ENCODE peak calls at places on chromosomes 13 and 19, in eight cellular contexts. One of them, this sample, is unnamed.

GRCh38 chr13:53250272-53250875 is 221.8 kb downstream of the OLFM4 start:
- DNase-seq in progenitor cell of endocrine pancreas: peak; percentile 12
- DNase-seq in HS-5: peak; percentile 15
- DNase-seq in ELR: peak; percentile 78
- DNase-seq in NCI-H1105: peak; percentile 52
- DNase-seq in CD4-positive, CD25-positive, alpha-beta regulatory T cell: no peak
- DNase-seq in CD8-positive, alpha-beta memory T cell: no peak
- DNase-seq in effector CD4-positive, alpha-beta T cell: no peak
- DNase-seq in this sample: peak; percentile 78

GRCh38 chr19:4130635-4131438 is 6.9 kb upstream of the MAP2K2 start:
- DNase-seq in ELR: peak; percentile 76
- DNase-seq in effector CD4-positive, alpha-beta T cell: no peak
- DNase-seq in CD8-positive, alpha-beta memory T cell: no peak
- DNase-seq in NCI-H1105: no peak
- DNase-seq in CD4-positive, CD25-positive, alpha-beta regulatory T cell: no peak
- DNase-seq in progenitor cell of endocrine pancreas: no peak
- DNase-seq in HS-5: peak; percentile 71
- DNase-seq in this sample: peak; percentile 85

GRCh38 chr13:33490461-33491327 is 205.1 kb upstream of the STARD13 start:
- DNase-seq in ELR: no peak
- DNase-seq in CD4-positive, CD25-positive, alpha-beta regulatory T cell: no peak
- DNase-seq in progenitor cell of endocrine pancreas: no peak
- DNase-seq in HS-5: no peak
- DNase-seq in CD8-positive, alpha-beta memory T cell: no peak
- DNase-seq in effector CD4-positive, alpha-beta T cell: no peak
- DNase-seq in NCI-H1105: no peak
- DNase-seq in this sample: no peak

GRCh38 chr19:51691122-51692064 is 1.7 kb upstream of the SPACA6 start:
- DNase-seq in CD8-positive, alpha-beta memory T cell: no peak
- DNase-seq in effector CD4-positive, alpha-beta T cell: no peak
- DNase-seq in progenitor cell of endocrine pancreas: no peak
- DNase-seq in ELR: peak; percentile 35
- DNase-seq in HS-5: no peak
- DNase-seq in CD4-positive, CD25-positive, alpha-beta regulatory T cell: no peak
- DNase-seq in NCI-H1105: no peak
- DNase-seq in this sample: peak; percentile 75

GRCh38 chr13:52787212-52787611 is 47.6 kb upstream of the CNMD start:
- DNase-seq in effector CD4-positive, alpha-beta T cell: no peak
- DNase-seq in ELR: no peak
- DNase-seq in progenitor cell of endocrine pancreas: no peak
- DNase-seq in CD4-positive, CD25-positive, alpha-beta regulatory T cell: no peak
- DNase-seq in HS-5: no peak
- DNase-seq in CD8-positive, alpha-beta memory T cell: no peak
- DNase-seq in NCI-H1105: no peak
- DNase-seq in this sample: no peak

GRCh38 chr13:38542601-38543000 is 144.3 kb upstream of the FREM2 start:
- DNase-seq in progenitor cell of endocrine pancreas: no peak
- DNase-seq in CD8-positive, alpha-beta memory T cell: no peak
- DNase-seq in effector CD4-positive, alpha-beta T cell: no peak
- DNase-seq in CD4-positive, CD25-positive, alpha-beta regulatory T cell: no peak
- DNase-seq in NCI-H1105: no peak
- DNase-seq in ELR: peak; percentile 2
- DNase-seq in HS-5: peak; percentile 26
- DNase-seq in this sample: peak; percentile 33

GRCh38 chr19:12237143-12237839 is 57.4 kb downstream of the ZNF44 start:
- DNase-seq in CD4-positive, CD25-positive, alpha-beta regulatory T cell: no peak
- DNase-seq in NCI-H1105: no peak
- DNase-seq in HS-5: no peak
- DNase-seq in progenitor cell of endocrine pancreas: no peak
- DNase-seq in effector CD4-positive, alpha-beta T cell: no peak
- DNase-seq in CD8-positive, alpha-beta memory T cell: no peak
- DNase-seq in ELR: no peak
- DNase-seq in this sample: no peak

GRCh38 chr19:34041922-34042521 is 130.3 kb upstream of the LSM14A start:
- DNase-seq in ELR: peak; percentile 67
- DNase-seq in HS-5: no peak
- DNase-seq in CD8-positive, alpha-beta memory T cell: peak; percentile 49
- DNase-seq in NCI-H1105: no peak
- DNase-seq in CD4-positive, CD25-positive, alpha-beta regulatory T cell: peak; percentile 28
- DNase-seq in progenitor cell of endocrine pancreas: peak; percentile 56
- DNase-seq in effector CD4-positive, alpha-beta T cell: peak; percentile 48
- DNase-seq in this sample: peak; percentile 37

GRCh38 chr13:39244561-39245230 is 206.4 kb downstream of the NHLRC3 start:
- DNase-seq in CD4-positive, CD25-positive, alpha-beta regulatory T cell: no peak
- DNase-seq in CD8-positive, alpha-beta memory T cell: no peak
- DNase-seq in progenitor cell of endocrine pancreas: no peak
- DNase-seq in effector CD4-positive, alpha-beta T cell: no peak
- DNase-seq in HS-5: no peak
- DNase-seq in ELR: no peak
- DNase-seq in NCI-H1105: no peak
- DNase-seq in this sample: no peak

GRCh38 chr13:99969934-99970760 is 1.4 kb downstream of the ZIC5 start:
- DNase-seq in CD8-positive, alpha-beta memory T cell: no peak
- DNase-seq in effector CD4-positive, alpha-beta T cell: no peak
- DNase-seq in NCI-H1105: no peak
- DNase-seq in ELR: peak; percentile 24
- DNase-seq in progenitor cell of endocrine pancreas: no peak
- DNase-seq in HS-5: no peak
- DNase-seq in CD4-positive, CD25-positive, alpha-beta regulatory T cell: no peak
- DNase-seq in this sample: peak; percentile 30

GRCh38 chr19:5075603-5076002 is 106.7 kb downstream of the KDM4B start:
- DNase-seq in NCI-H1105: no peak
- DNase-seq in ELR: no peak
- DNase-seq in CD4-positive, CD25-positive, alpha-beta regulatory T cell: no peak
- DNase-seq in effector CD4-positive, alpha-beta T cell: no peak
- DNase-seq in CD8-positive, alpha-beta memory T cell: no peak
- DNase-seq in progenitor cell of endocrine pancreas: no peak
- DNase-seq in HS-5: no peak
- DNase-seq in this sample: no peak

GRCh38 chr19:2609389-2610116 is 92.9 kb downstream of the GNG7 start:
- DNase-seq in CD8-positive, alpha-beta memory T cell: no peak
- DNase-seq in HS-5: no peak
- DNase-seq in progenitor cell of endocrine pancreas: no peak
- DNase-seq in NCI-H1105: no peak
- DNase-seq in CD4-positive, CD25-positive, alpha-beta regulatory T cell: no peak
- DNase-seq in ELR: no peak
- DNase-seq in effector CD4-positive, alpha-beta T cell: no peak
- DNase-seq in this sample: no peak

GRCh38 chr13:48908381-48909087 is 67.2 kb upstream of the FNDC3A start:
- DNase-seq in progenitor cell of endocrine pancreas: no peak
- DNase-seq in ELR: peak; percentile 34
- DNase-seq in HS-5: no peak
- DNase-seq in CD8-positive, alpha-beta memory T cell: no peak
- DNase-seq in CD4-positive, CD25-positive, alpha-beta regulatory T cell: no peak
- DNase-seq in NCI-H1105: no peak
- DNase-seq in effector CD4-positive, alpha-beta T cell: no peak
- DNase-seq in this sample: peak; percentile 61

GRCh38 chr13:29429496-29429895 is 166.0 kb downstream of the SLC7A1 start:
- DNase-seq in CD8-positive, alpha-beta memory T cell: no peak
- DNase-seq in CD4-positive, CD25-positive, alpha-beta regulatory T cell: no peak
- DNase-seq in HS-5: no peak
- DNase-seq in progenitor cell of endocrine pancreas: no peak
- DNase-seq in ELR: no peak
- DNase-seq in effector CD4-positive, alpha-beta T cell: no peak
- DNase-seq in NCI-H1105: no peak
- DNase-seq in this sample: no peak

GRCh38 chr19:46733693-46734240 is 12.1 kb upstream of the FKRP start:
- DNase-seq in HS-5: no peak
- DNase-seq in progenitor cell of endocrine pancreas: no peak
- DNase-seq in ELR: peak; percentile 38
- DNase-seq in CD4-positive, CD25-positive, alpha-beta regulatory T cell: no peak
- DNase-seq in NCI-H1105: no peak
- DNase-seq in effector CD4-positive, alpha-beta T cell: no peak
- DNase-seq in CD8-positive, alpha-beta memory T cell: no peak
- DNase-seq in this sample: no peak

GRCh38 chr19:36528921-36529518 is 949 bp upstream of the ZNF260 start:
- DNase-seq in CD4-positive, CD25-positive, alpha-beta regulatory T cell: no peak
- DNase-seq in HS-5: no peak
- DNase-seq in CD8-positive, alpha-beta memory T cell: peak; percentile 1
- DNase-seq in progenitor cell of endocrine pancreas: no peak
- DNase-seq in NCI-H1105: no peak
- DNase-seq in effector CD4-positive, alpha-beta T cell: no peak
- DNase-seq in ELR: peak; percentile 13
- DNase-seq in this sample: no peak

GRCh38 chr13:30806784-30807183 is 71.4 kb downstream of the ALOX5AP start:
- DNase-seq in CD8-positive, alpha-beta memory T cell: no peak
- DNase-seq in CD4-positive, CD25-positive, alpha-beta regulatory T cell: no peak
- DNase-seq in ELR: peak; percentile 87
- DNase-seq in progenitor cell of endocrine pancreas: no peak
- DNase-seq in effector CD4-positive, alpha-beta T cell: no peak
- DNase-seq in NCI-H1105: no peak
- DNase-seq in HS-5: no peak
- DNase-seq in this sample: peak; percentile 85

GRCh38 chr19:5645409-5645808 is 22.5 kb downstream of the SAFB start:
- DNase-seq in progenitor cell of endocrine pancreas: no peak
- DNase-seq in ELR: no peak
- DNase-seq in CD4-positive, CD25-positive, alpha-beta regulatory T cell: no peak
- DNase-seq in CD8-positive, alpha-beta memory T cell: no peak
- DNase-seq in NCI-H1105: no peak
- DNase-seq in effector CD4-positive, alpha-beta T cell: no peak
- DNase-seq in HS-5: no peak
- DNase-seq in this sample: no peak

This sample was measured in fibroblast of lung.